ENCODE peak calls at places on chromosomes 16 and 17, in five cellular contexts. T is left ventricle myocardium inferior, Y is mucosa of gallbladder, J is NCI-H1048, W is activated T-cell treated with anti-CD3 and anti-CD28 coated beads for 1 hour. X is an unnamed sample.

GRCh38 chr17:59607817-59608403 is 11.8 kb upstream of the CLTC start:
- DNase-seq in T (no peak), Y (no peak), J (no peak), W (no peak), X (no peak)

GRCh38 chr16:9115277-9115676 is 23.8 kb downstream of the HAPSTR1 start:
- DNase-seq in T (no peak), Y (no peak), J (no peak), W (no peak), X (no peak)

GRCh38 chr17:30225919-30226553 is 9.5 kb downstream of the SLC6A4 start:
- DNase-seq in T (no peak), Y (no peak), J (no peak), W (no peak), X (no peak)

GRCh38 chr17:71342726-71343125 is 778.1 kb upstream of the SOX9 start:
- DNase-seq in T (no peak), Y (no peak), J (no peak), W (no peak), X (no peak)

GRCh38 chr17:76884995-76885896 is 17.0 kb downstream of the MGAT5B start:
- DNase-seq in T (no peak), Y (no peak), J (no peak), W (no peak), X (no peak)

GRCh38 chr17:20053343-20053964 is 44.3 kb downstream of the SPECC1 start:
- DNase-seq in T (no peak), Y (no peak), J (no peak), W (no peak), X (no peak)

GRCh38 chr17:29292071-29292991 is 1.6 kb downstream of the NUFIP2 start:
- DNase-seq in T (peak), Y (peak), J (no peak), W (peak), X (no peak)

GRCh38 chr16:53891409-53892139 is 187.6 kb downstream of the FTO start:
- DNase-seq in T (no peak), Y (no peak), J (no peak), W (no peak), X (no peak)

GRCh38 chr17:58112970-58113631 is 29.9 kb downstream of the DYNLL2 start:
- DNase-seq in T (peak), Y (peak), J (no peak), W (peak), X (peak)

GRCh38 chr16:77600555-77600954 is 121.8 kb upstream of the NUDT7 start:
- DNase-seq in T (no peak), Y (no peak), J (no peak), W (no peak), X (no peak)